ENCODE peak calls at places on chromosomes 5 and 9, in six cellular contexts. R, G, P, M, I and K are unnamed samples.
A peak's percentile ranks its signal among the peaks of the same experiment; 100 is the strongest.

GRCh38 chr5:115378754-115379153 is 82.3 kb upstream of the CCDC112 start:
- DNase-seq in G (no peak), R (no peak), M (no peak), I (no peak), P (no peak), K (no peak)

GRCh38 chr5:142826741-142827492 is 56.7 kb downstream of the ARHGAP26 start:
- DNase-seq in R (no peak), I (peak; percentile 75), G (no peak), P (peak; percentile 88), M (no peak), K (peak; percentile 73)

GRCh38 chr5:90606539-90606938 is 47.9 kb downstream of the ADGRV1 start:
- DNase-seq in G (no peak), R (no peak), P (peak; percentile 53), M (no peak), I (no peak), K (no peak)

GRCh38 chr9:120439147-120439546 is 140.8 kb downstream of the CDK5RAP2 start:
- DNase-seq in R (peak; percentile 61), P (peak; percentile 37), I (peak; percentile 23), G (peak; percentile 38), M (peak; percentile 32), K (peak; percentile 33)

GRCh38 chr9:126733005-126733404 is 71.8 kb upstream of the ZBTB43 start:
- DNase-seq in M (no peak), G (no peak), R (no peak), P (no peak), I (no peak), K (no peak)

GRCh38 chr5:142974449-142974848 is 204.3 kb downstream of the ARHGAP26 start:
- DNase-seq in G (no peak), R (no peak), P (no peak), I (no peak), M (no peak), K (no peak)

GRCh38 chr5:151825445-151825844 is 53.7 kb downstream of the G3BP1 start:
- DNase-seq in I (peak; percentile 69), G (peak; percentile 54), M (peak; percentile 64), R (peak; percentile 54), P (peak; percentile 84), K (peak; percentile 78)

GRCh38 chr5:1118738-1119137 is 6.9 kb upstream of the SLC12A7 start:
- DNase-seq in M (no peak), P (no peak), R (no peak), G (no peak), I (no peak), K (no peak)

GRCh38 chr9:73872693-73873092 is 624.4 kb upstream of the RORB start:
- DNase-seq in I (no peak), G (no peak), M (no peak), R (no peak), P (no peak), K (no peak)

GRCh38 chr5:169300468-169301385 is at the start of gene SLIT3:
- DNase-seq in G (peak; percentile 89), M (peak; percentile 90), R (peak; percentile 87), I (peak; percentile 47), P (peak; percentile 64), K (peak; percentile 96)

GRCh38 chr9:131302244-131303075 is 12.9 kb downstream of the PLPP7 start:
- DNase-seq in P (no peak), I (no peak), G (no peak), R (no peak), M (no peak), K (no peak)

GRCh38 chr9:16459421-16460148 is 410.9 kb downstream of the BNC2 start:
- DNase-seq in R (no peak), I (peak; percentile 23), P (no peak), M (no peak), G (no peak), K (no peak)

GRCh38 chr5:502325-503079 is 21.7 kb downstream of the SLC9A3 start:
- DNase-seq in R (no peak), G (no peak), I (no peak), M (no peak), P (no peak), K (peak; percentile 34)

GRCh38 chr5:118953652-118954005 is 34.7 kb downstream of the DTWD2 start:
- DNase-seq in M (no peak), P (no peak), I (no peak), R (no peak), G (no peak), K (no peak)

GRCh38 chr5:78974011-78974410 is 11.1 kb downstream of the ARSB start:
- DNase-seq in M (peak; percentile 46), P (no peak), G (no peak), R (no peak), I (no peak), K (no peak)

GRCh38 chr9:90433398-90433890 is 209.2 kb downstream of the DIRAS2 start:
- DNase-seq in I (no peak), P (no peak), R (peak; percentile 92), M (no peak), G (peak; percentile 32), K (no peak)

GRCh38 chr9:77752566-77752965 is 104.4 kb upstream of the GNA14 start:
- DNase-seq in I (peak; percentile 94), R (no peak), M (no peak), G (no peak), P (no peak), K (peak; percentile 81)

GRCh38 chr5:90438100-90438499 is 28.5 kb upstream of the CETN3 start:
- DNase-seq in P (no peak), R (no peak), G (no peak), I (no peak), M (no peak), K (no peak)

GRCh38 chr9:125513634-125514413 is 193.2 kb downstream of the MAPKAP1 start:
- DNase-seq in P (peak; percentile 77), R (no peak), G (peak; percentile 72), I (peak; percentile 81), M (no peak), K (peak; percentile 78)

GRCh38 chr5:147245381-147246055 is 10.7 kb downstream of the STK32A start:
- DNase-seq in I (no peak), R (no peak), G (no peak), M (no peak), P (peak; percentile 57), K (no peak)

GRCh38 chr5:75611324-75612210 is at the start of gene ANKDD1B:
- DNase-seq in P (peak; percentile 83), M (peak; percentile 23), I (peak; percentile 65), G (peak; percentile 60), R (peak; percentile 66), K (peak; percentile 59)

GRCh38 chr9:21904371-21904770 is 89.8 kb downstream of the CDKN2A start:
- DNase-seq in G (no peak), P (no peak), I (peak; percentile 63), M (no peak), R (no peak), K (peak; percentile 54)

GRCh38 chr5:175823731-175824525 is 47.5 kb upstream of the CPLX2 start:
- DNase-seq in P (no peak), R (peak; percentile 70), G (no peak), I (no peak), M (no peak), K (no peak)

GRCh38 chr5:448061-448765 is 5.2 kb downstream of the EXOC3 start:
- DNase-seq in M (no peak), P (no peak), R (peak; percentile 14), I (no peak), G (no peak), K (no peak)

GRCh38 chr5:148856009-148856367 is 29.6 kb downstream of the ADRB2 start:
- DNase-seq in I (no peak), R (no peak), G (no peak), P (peak; percentile 26), M (no peak), K (no peak)

GRCh38 chr5:111853748-111854147 is 96.8 kb upstream of the NREP start:
- DNase-seq in R (no peak), I (peak; percentile 62), G (no peak), P (no peak), M (no peak), K (no peak)

GRCh38 chr5:137923856-137924255 is 34.6 kb downstream of the PKD2L2 start:
- DNase-seq in P (no peak), R (no peak), G (no peak), I (peak; percentile 48), M (no peak), K (no peak)

GRCh38 chr9:108125541-108125940 is 636.0 kb upstream of the KLF4 start:
- DNase-seq in R (peak; percentile 43), G (no peak), I (no peak), M (peak; percentile 9), P (no peak), K (peak; percentile 6)

GRCh38 chr5:93578813-93579560 is 2.0 kb downstream of the NR2F1-AS1 start:
- DNase-seq in G (no peak), P (peak; percentile 89), I (peak; percentile 72), R (peak; percentile 55), M (peak; percentile 52), K (no peak)

GRCh38 chr5:176134529-176135223 is 103.5 kb upstream of the SIMC1 start:
- DNase-seq in G (no peak), M (peak; percentile 86), P (no peak), R (no peak), I (no peak), K (no peak)

GRCh38 chr5:30030110-30030509 is 1163.4 kb upstream of the CDH6 start:
- DNase-seq in M (no peak), R (no peak), P (peak; percentile 42), G (no peak), I (no peak), K (no peak)

DNA sequence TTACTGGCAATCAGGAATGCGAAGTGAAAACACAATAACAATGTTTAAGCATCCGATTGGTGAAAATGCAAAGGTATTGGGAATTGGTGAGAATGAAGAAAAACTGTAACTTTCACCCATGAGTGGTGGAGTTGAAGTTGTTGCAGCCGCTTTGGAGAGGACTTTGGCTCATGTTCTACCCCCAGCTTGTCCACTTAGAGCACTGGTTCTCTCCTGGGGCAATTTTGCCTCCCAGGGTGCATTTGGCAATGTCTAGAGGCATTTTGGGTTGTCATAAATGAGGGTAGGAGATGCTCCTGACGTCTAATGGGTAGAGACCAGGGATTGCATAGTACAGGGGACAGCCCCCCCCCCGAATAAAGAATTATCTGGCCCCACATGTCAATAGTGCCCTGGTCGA is 46.2 kb downstream of the ANKRD33B start:
- DNase-seq in G (no peak), R (no peak), M (no peak), I (no peak), P (no peak), K (no peak)
- H3K4me2 ChIP-seq in G (no peak overlapping the region), R (no peak overlapping the region), M (no peak overlapping the region), I (no peak overlapping the region), P (no peak overlapping the region), K (no peak overlapping the region)

GRCh38 chr5:51397996-51398395 is 14.7 kb downstream of the ISL1 start:
- DNase-seq in P (no peak), G (no peak), R (peak; percentile 52), M (no peak), I (no peak), K (no peak)
- H3K4me2 ChIP-seq in P (peak overlapping the region; percentile 77), G (no peak overlapping the region), R (no peak overlapping the region), M (peak overlapping the region; percentile 72), I (no peak overlapping the region), K (no peak overlapping the region)

DNA sequence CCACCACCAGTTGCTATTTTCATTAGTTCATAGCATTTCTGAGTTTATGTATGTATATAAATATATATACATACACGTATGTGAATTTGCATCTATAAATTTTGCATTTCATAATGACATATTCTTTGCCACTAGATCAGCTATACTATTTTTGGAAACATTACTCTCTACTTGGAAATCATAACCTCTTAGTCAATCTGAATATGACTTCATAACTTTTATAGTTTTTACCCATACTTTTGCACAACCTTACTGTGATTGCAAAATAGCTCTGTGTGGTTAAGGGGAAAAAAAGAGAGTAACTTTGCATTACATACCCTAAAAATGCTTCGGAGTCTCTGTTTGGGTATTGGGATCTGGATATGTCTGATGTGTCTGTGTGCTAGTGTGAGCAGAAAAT is 44.9 kb upstream of the ADAMTSL1 start:
- DNase-seq in R (no peak), M (no peak), I (peak; percentile 75), P (no peak), G (no peak), K (peak; percentile 69)
- H3K4me2 ChIP-seq in R (no peak overlapping the region), M (no peak overlapping the region), I (no peak overlapping the region), P (no peak overlapping the region), G (no peak overlapping the region), K (peak overlapping the region; percentile 38)

GRCh38 chr9:81683704-81684103 is 5.6 kb downstream of the TLE1 start:
- DNase-seq in R (no peak), G (no peak), I (no peak), P (no peak), M (no peak), K (no peak)
- H3K4me2 ChIP-seq in R (no peak overlapping the region), G (peak overlapping the region; percentile 88), I (no peak overlapping the region), P (peak overlapping the region; percentile 8), M (no peak overlapping the region), K (no peak overlapping the region)